ENCODE peak calls at places on chromosomes 3 and 15, in six cellular contexts. T is Panc1, R is A673, Z is upper lobe of left lung, B is hepatocyte, M is colonic mucosa. C is an unnamed sample.

GRCh38 chr3:155232605-155233004 is 60.9 kb downstream of the STRIT1 start:
- DNase-seq in T (no peak), R (no peak), Z (no peak), B (peak; percentile 38), M (no peak), C (no peak)

GRCh38 chr3:151925419-151925818 is 52.0 kb downstream of the SUCNR1 start:
- DNase-seq in T (no peak), R (no peak), Z (no peak), B (no peak), M (no peak), C (no peak)

GRCh38 chr3:19065027-19065426 is 83.3 kb upstream of the KCNH8 start:
- DNase-seq in T (no peak), R (peak; percentile 3), Z (no peak), B (peak; percentile 26), M (no peak), C (peak; percentile 23)

GRCh38 chr3:123384256-123384655 is 64.6 kb downstream of the ADCY5 start:
- DNase-seq in T (no peak), R (no peak), Z (no peak), B (no peak), M (no peak), C (no peak)

GRCh38 chr15:56460046-56460445 is 4.9 kb downstream of the MNS1 start:
- DNase-seq in T (no peak), R (peak; percentile 17), Z (no peak), B (no peak), M (no peak), C (peak; percentile 43)

GRCh38 chr3:37554364-37554763 is 307.3 kb upstream of the CTDSPL start:
- DNase-seq in T (no peak), R (no peak), Z (no peak), B (no peak), M (no peak), C (no peak)

GRCh38 chr15:92383528-92384326 is 10.0 kb upstream of the ST8SIA2 start:
- DNase-seq in T (no peak), R (peak; percentile 40), Z (no peak), B (peak; percentile 68), M (peak; percentile 39), C (peak; percentile 32)

GRCh38 chr3:11415099-11415498 is 142.9 kb downstream of the ATG7 start:
- DNase-seq in T (no peak), R (no peak), Z (no peak), B (no peak), M (no peak), C (no peak)

GRCh38 chr15:43550527-43551363 is 33.3 kb downstream of the MAP1A start:
- DNase-seq in T (no peak), R (no peak), Z (no peak), B (no peak), M (no peak), C (no peak)

GRCh38 chr3:14337828-14338227 is 64.6 kb upstream of the SLC6A6 start:
- DNase-seq in T (no peak), R (no peak), Z (no peak), B (no peak), M (no peak), C (no peak)

GRCh38 chr3:127589600-127590281 is 792 bp downstream of the TPRA1 start:
- DNase-seq in T (no peak), R (no peak), Z (peak; percentile 91), B (peak; percentile 48), M (peak; percentile 34), C (peak; percentile 29)

GRCh38 chr15:50774450-50774849 is 8.9 kb upstream of the SPPL2A start:
- DNase-seq in T (no peak), R (no peak), Z (no peak), B (peak; percentile 46), M (no peak), C (peak; percentile 37)

GRCh38 chr3:155130001-155130400 is 49.9 kb downstream of the MME start:
- DNase-seq in T (no peak), R (no peak), Z (no peak), B (no peak), M (no peak), C (no peak)

DNA sequence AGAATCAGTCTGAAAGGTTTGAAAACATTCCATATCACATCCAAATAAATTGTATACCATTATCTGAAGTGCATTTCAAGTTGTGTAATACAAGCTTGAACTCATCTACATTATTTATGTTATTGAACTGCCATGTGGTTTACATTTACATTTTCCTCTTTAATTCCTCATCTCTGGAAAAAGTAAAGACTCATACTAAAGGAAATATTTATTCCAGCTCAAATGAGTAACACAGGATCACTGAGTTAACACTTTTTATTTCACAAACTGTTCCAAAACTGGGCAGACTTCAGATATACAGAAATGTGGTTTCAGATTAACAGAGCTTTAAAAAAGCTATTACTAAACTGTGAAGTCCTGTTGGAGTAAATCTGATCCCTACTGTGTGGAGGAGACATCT is 282.5 kb downstream of the ULK4 start:
- DNase-seq in T (no peak), R (no peak), Z (no peak), B (no peak), M (no peak), C (no peak)
- H3K4me3 ChIP-seq in T (no peak overlapping the region), R (no peak overlapping the region), Z (no peak overlapping the region), B (no peak overlapping the region), M (no peak overlapping the region), C (no peak overlapping the region)

DNA sequence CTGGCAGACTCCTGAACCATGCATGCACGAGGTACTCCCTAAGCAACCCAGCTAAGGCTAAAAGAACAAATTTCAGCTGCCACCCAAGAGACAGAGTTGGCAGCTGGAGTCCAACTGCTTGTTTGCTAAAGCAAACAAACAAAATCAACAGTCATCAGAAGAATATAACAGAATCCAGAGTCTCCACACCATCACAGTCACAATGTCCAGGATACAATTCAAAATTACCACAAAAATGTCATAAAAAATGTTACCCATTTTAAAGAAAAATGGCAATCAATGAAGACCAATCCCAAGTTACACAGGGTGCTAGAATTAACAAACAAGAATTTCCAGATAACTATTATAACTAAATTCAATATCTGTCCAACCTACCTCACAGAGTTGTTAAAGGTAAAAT is 42.9 kb downstream of the RFTN1 start:
- DNase-seq in T (no peak), R (no peak), Z (no peak), B (no peak), M (no peak), C (no peak)
- H3K4me3 ChIP-seq in T (no peak overlapping the region), R (no peak overlapping the region), Z (no peak overlapping the region), B (no peak overlapping the region), M (no peak overlapping the region), C (no peak overlapping the region)

DNA sequence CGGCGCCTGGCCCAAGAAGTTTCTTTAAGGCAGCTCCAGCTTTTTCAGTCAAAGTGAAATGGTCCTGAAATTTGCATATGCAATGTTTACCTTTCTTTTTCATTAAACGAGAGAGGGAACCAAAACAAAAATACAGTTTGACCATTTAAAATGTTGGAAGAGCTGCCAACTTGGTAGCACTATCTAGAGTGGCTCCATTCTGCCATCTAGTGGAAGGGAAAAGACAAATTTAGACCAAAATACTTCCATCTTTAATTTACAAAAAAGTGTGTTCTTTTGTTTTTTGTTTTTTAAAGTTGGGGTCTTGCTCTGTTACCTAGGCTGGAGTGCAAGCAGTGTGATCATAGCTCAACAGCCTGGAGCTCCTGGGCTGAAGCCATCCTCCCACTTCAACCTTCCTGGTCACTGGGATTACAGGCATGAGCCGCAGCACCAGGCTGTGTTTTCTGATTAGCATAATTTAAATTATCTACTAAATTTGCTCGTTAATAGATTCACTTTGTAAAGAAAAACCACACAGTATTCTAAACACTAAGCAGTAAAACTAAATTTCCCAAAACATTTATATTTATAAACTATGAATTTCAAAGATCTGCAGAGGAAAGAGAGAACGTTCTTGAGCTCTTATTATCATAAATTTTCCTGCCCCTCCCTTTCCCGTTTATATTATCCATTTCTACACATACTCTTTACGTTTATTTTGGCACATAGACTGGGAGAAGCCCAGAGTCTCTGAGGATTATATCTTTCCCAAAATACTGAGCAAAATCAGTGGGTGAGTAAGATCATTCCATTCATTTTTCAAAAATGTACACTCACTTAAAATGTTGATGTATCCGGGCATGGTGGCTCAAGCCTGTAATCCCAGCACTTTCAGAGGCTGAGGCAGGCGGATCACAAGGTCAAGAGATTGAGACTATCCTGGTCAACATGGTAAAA is 15.4 kb upstream of the RFC4 start:
- DNase-seq in T (peak; percentile 33), R (peak; percentile 76), Z (no peak), B (peak; percentile 76), M (no peak), C (peak; percentile 72)
- H3K4me3 ChIP-seq in T (no peak overlapping the region), R (no peak overlapping the region), Z (no peak overlapping the region), B (no peak overlapping the region), M (no peak overlapping the region), C (no peak overlapping the region)

GRCh38 chr15:77067691-77068367 is 3.1 kb downstream of the TSPAN3 start:
- DNase-seq in T (no peak), R (no peak), Z (no peak), B (peak; percentile 26), M (peak; percentile 46), C (peak; percentile 26)

GRCh38 chr15:77070180-77070499 is 769 bp downstream of the TSPAN3 start:
- DNase-seq in T (no peak), R (no peak), Z (no peak), B (no peak), M (no peak), C (no peak)

GRCh38 chr15:77069521-77070121 is 1.3 kb downstream of the TSPAN3 start:
- DNase-seq in T (no peak), R (peak; percentile 26), Z (no peak), B (peak; percentile 62), M (peak; percentile 82), C (peak; percentile 21)

GRCh38 chr15:77066961-77067690 is 3.8 kb downstream of the TSPAN3 start:
- DNase-seq in T (no peak), R (no peak), Z (no peak), B (peak; percentile 73), M (no peak), C (no peak)

DNA sequence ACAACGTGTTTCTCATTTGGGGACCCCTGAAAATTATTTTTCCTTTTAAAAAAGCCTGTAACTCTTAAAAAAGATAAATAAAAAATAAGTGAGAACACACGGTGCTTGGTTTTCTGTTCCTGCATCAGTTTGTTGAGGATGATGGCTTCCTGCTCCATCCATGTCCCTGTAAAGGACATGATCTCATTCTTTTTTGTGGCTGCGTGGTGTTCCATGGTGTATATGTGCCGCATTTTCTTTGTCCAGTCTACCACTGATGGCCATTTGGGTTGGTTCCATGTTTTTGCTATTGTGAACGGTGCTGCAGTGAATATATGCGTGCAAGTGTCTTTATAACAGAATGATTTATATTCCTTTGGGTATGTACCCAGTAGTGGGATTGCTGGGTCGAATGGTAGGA is 2.3 kb downstream of the TSPAN3 start:
- DNase-seq in T (no peak), R (no peak), Z (no peak), B (no peak), M (no peak), C (no peak)
- H3K4me3 ChIP-seq in T (no peak overlapping the region), R (no peak overlapping the region), Z (peak overlapping the region; percentile 83), B (peak overlapping the region; percentile 87), M (peak overlapping the region; percentile 90), C (no peak overlapping the region)

DNA sequence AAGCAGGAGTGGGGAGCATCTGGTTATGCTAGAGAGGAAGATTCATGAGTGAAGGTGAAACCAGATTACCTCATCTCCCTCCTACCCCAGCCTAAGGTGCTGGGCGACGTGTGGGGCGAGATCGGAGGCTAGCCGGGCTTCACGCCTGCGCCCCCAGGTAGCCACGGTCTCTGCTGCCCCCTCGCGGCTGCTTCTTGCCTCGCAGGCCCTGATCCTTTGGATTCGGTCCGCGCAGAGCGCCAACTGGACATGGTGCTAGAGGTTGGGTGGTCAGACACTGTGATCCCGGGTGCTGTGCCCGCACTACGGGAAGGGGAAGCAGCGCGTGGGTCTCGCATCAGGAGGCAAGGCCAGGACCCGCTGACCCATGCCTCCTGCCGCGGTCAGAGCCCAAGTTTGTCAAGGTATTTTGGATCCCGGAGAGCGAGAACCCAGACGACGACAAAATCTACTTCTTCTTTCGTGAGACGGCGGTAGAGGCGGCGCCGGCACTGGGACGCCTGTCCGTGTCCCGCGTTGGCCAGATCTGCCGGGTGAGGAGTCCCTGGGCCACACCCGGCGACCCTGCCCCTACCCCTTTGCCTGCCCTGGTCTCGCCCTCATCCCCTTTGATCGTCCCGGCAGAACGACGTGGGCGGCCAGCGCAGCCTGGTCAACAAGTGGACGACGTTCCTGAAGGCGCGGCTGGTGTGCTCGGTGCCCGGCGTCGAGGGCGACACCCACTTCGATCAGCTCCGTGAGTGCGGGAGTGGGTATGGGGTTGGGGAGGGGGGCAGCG is 4.2 kb downstream of the SEMA3B start:
- DNase-seq in T (no peak), R (peak; percentile 59), Z (peak; percentile 97), B (peak; percentile 90), M (peak; percentile 95), C (peak; percentile 82)
- H3K4me3 ChIP-seq in T (peak overlapping the region; percentile 56), R (peak overlapping the region; percentile 25), Z (peak overlapping the region; percentile 48), B (no peak overlapping the region), M (peak overlapping the region; percentile 16), C (no peak overlapping the region)